ENCODE peak calls at places on chromosomes 11 and 22, in six cellular contexts. D is MM.1S, M is neural progenitor cell, P is GM23338, F is HCT116, R is OCI-LY7. T is an unnamed sample.

GRCh38 chr22:44371741-44372525 is 59.2 kb upstream of the SHISAL1 start:
- DNase-seq in D (no peak), R (no peak), M (no peak), P (no peak), F (no peak), T (no peak)

GRCh38 chr11:27471588-27472397 is 797 bp downstream of the LGR4 start:
- DNase-seq in P (peak), R (no peak), D (peak), M (peak), F (no peak), T (peak)

GRCh38 chr22:44645083-44645482 is 56.9 kb upstream of the PRR5 start:
- DNase-seq in D (no peak), P (no peak), F (no peak), M (no peak), R (no peak), T (no peak)

GRCh38 chr11:45959851-45960250 is 37.4 kb downstream of the LARGE2 start:
- DNase-seq in P (no peak), D (no peak), F (no peak), R (no peak), M (no peak), T (no peak)

GRCh38 chr22:22111267-22111751 is 128.7 kb upstream of the TOP3B start:
- DNase-seq in D (no peak), P (no peak), M (no peak), F (no peak), R (peak), T (peak)

GRCh38 chr11:72970557-72971118 is 156.4 kb downstream of the ATG16L2 start:
- DNase-seq in F (no peak), D (no peak), M (no peak), P (no peak), R (no peak), T (no peak)

GRCh38 chr22:36208934-36209333 is 7.3 kb upstream of the APOL4 start:
- DNase-seq in R (no peak), F (no peak), D (no peak), M (no peak), P (no peak), T (no peak)

GRCh38 chr11:45239733-45240132 is 46.4 kb downstream of the SYT13 start:
- DNase-seq in D (no peak), R (no peak), P (no peak), F (no peak), M (no peak), T (no peak)

GRCh38 chr11:59802639-59803176 is 7.9 kb downstream of the MRPL16 start:
- DNase-seq in R (peak), F (peak), M (peak), D (peak), P (peak), T (peak)

GRCh38 chr11:62555464-62556092 is 9.0 kb upstream of the AHNAK start:
- DNase-seq in P (peak), R (peak), F (no peak), D (peak), M (peak), T (peak)

GRCh38 chr11:133988686-133989410 is 32.1 kb upstream of the IGSF9B start:
- DNase-seq in D (no peak), P (no peak), R (no peak), M (no peak), F (no peak), T (no peak)

GRCh38 chr11:832529-833113 is at the start of gene CD151:
- DNase-seq in D (peak), M (peak), P (peak), R (no peak), F (no peak), T (peak)

GRCh38 chr22:18033204-18033998 is 9.0 kb upstream of the MICAL3 start:
- DNase-seq in F (no peak), M (no peak), D (no peak), R (no peak), P (no peak), T (peak)

GRCh38 chr22:44337658-44338004 is 24.9 kb upstream of the SHISAL1 start:
- DNase-seq in R (no peak), M (peak), P (peak), F (no peak), D (no peak), T (peak)

GRCh38 chr11:72084960-72085359 is 4.3 kb downstream of the LRRC51 start:
- DNase-seq in P (no peak), R (no peak), F (no peak), M (no peak), D (no peak), T (no peak)

GRCh38 chr11:115930276-115930675 is 426.1 kb upstream of the CADM1 start:
- DNase-seq in D (peak), P (no peak), R (peak), F (no peak), M (no peak), T (no peak)

GRCh38 chr11:3037041-3037944 is 19.9 kb downstream of the CARS1 start:
- DNase-seq in R (peak), D (peak), F (peak), M (peak), P (peak), T (peak)

GRCh38 chr11:12585861-12586260 is 88.4 kb upstream of the TEAD1 start:
- DNase-seq in M (no peak), P (no peak), D (no peak), F (no peak), R (no peak), T (no peak)

GRCh38 chr11:45001466-45002165 is 50.9 kb upstream of the TP53I11 start:
- DNase-seq in F (no peak), D (no peak), M (no peak), P (no peak), R (no peak), T (no peak)

GRCh38 chr11:76524461-76524860 is 79.6 kb downstream of the EMSY start:
- DNase-seq in P (no peak), M (no peak), R (no peak), D (no peak), F (peak), T (peak)

GRCh38 chr11:2448661-2449547 is 4.1 kb downstream of the KCNQ1 start:
- DNase-seq in P (no peak), R (no peak), M (no peak), D (no peak), F (no peak), T (no peak)

DNA sequence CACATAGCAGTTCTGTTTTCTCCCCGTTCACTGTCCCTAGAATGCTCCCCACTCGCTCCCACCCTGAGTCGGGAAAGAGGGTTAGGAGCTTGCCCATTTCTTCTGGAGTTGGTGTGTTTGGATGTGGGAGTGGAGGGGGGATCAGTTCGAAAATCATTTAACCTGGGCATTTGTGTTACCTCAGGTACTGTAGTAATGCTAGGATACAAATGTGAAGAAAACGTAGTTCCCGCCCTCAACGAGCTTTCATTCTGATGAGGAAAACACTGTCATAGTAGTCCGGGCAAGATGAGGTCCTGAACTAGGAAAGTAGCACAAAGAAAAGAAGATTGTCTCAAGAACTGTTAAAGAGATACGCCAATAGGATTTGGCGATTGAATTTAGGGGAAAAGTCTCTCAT is 539 bp downstream of the SDHD start:
- DNase-seq in F (no peak), R (peak), D (peak), P (peak), M (peak), T (peak)
- TF ChIP-seq EZH2phosphoT487 in F (no peak), R (no peak), D (no peak), P (no peak), M (no peak), T (no peak)

GRCh38 chr11:57940044-57940781 is 83.5 kb upstream of the OR9Q1 start:
- DNase-seq in F (no peak), M (no peak), R (no peak), P (no peak), D (no peak), T (no peak)
- H2AFZ ChIP-seq in F (no peak), M (no peak), R (no peak), P (peak), D (no peak), T (no peak)

GRCh38 chr11:119991669-119992068 is 146.2 kb downstream of the TRIM29 start:
- DNase-seq in P (no peak), R (no peak), D (no peak), M (no peak), F (no peak), T (no peak)
- TF ChIP-seq EZH2phosphoT487 in P (no peak), R (no peak), D (no peak), M (no peak), F (no peak), T (no peak)

GRCh38 chr22:39253427-39254070 is 8.8 kb upstream of the PDGFB start:
- DNase-seq in R (no peak), M (no peak), F (peak), P (peak), D (peak), T (peak)
- H2AFZ ChIP-seq in R (no peak), M (no peak), F (no peak), P (peak), D (peak), T (no peak)

GRCh38 chr11:127098684-127099083 is 98.1 kb upstream of the KIRREL3 start:
- DNase-seq in F (no peak), D (no peak), R (no peak), M (peak), P (peak), T (no peak)
- TF ChIP-seq EZH2phosphoT487 in F (no peak), D (no peak), R (no peak), M (no peak), P (no peak), T (no peak)

DNA sequence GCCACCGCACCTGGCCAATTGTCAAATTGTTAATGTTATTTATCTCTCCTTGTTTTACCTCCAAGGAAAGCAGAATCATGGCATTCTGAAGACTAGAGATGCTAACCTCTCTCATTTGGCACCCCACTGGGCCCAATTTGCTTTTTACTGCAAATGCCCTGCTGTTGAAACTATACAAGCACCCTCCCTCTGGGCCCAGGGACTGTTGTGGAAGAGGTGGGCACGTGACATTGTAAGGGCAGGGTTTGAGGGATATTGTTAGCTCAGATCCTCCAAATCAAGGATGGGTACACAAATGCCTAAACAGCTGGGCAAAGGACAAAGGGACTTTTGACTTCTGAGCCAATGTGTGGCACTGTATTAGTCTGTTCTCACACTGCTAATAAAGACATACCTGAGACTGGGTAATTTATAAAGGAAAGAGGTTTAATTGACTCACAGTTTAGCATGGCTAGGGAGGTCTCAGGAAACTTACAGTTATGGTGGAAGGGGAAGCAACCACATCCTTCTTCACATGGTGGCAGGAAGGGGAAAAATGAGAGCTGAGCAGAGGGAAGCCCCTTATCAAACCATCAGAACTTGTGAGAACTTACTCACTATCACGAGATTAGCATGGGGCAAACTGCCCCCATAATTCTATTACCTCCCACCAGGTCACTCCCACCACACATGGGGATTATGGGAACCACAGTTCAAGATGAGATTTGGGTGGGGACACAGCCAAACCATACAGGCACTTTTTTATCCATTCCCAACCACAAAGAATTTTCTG is 6.5 kb upstream of the ALDH3B2 start:
- DNase-seq in M (no peak), R (no peak), P (no peak), D (no peak), F (no peak), T (no peak)
- H2AFZ ChIP-seq in M (peak), R (no peak), P (peak), D (no peak), F (no peak), T (no peak)

GRCh38 chr11:65854871-65855837 is 2.8 kb downstream of the CFL1 start:
- DNase-seq in P (no peak), D (no peak), M (no peak), F (no peak), R (no peak), T (no peak)
- TF ChIP-seq EZH2phosphoT487 in P (no peak), D (no peak), M (no peak), F (no peak), R (no peak), T (no peak)

DNA sequence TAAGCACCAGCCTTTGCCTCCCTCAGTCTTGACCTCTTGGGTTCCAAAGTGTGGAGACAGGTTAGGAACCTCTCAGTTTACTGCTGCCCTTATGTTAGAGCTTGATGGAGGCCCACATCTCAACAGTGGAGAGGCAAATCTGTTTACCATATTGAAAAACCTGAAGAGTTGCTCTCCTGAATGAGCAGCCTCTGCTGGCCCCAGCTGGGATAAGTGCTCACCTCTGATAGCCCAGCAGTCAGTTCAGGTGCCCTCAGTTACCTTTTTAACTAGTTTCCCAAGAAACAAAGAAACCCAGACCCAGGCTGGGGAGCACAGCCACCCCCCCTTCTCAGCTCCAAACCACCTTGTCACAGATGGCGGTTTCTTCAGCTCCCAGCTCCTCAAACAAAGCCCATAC is 57.1 kb downstream of the PPFIBP2 start:
- DNase-seq in D (no peak), M (no peak), F (no peak), R (no peak), P (peak), T (no peak)
- H2AFZ ChIP-seq in D (no peak), M (no peak), F (no peak), R (no peak), P (no peak), T (no peak)

GRCh38 chr11:128772814-128773213 is 78.9 kb downstream of the FLI1 start:
- DNase-seq in R (peak), M (no peak), F (no peak), P (no peak), D (no peak), T (no peak)
- TF ChIP-seq EZH2phosphoT487 in R (no peak), M (no peak), F (no peak), P (no peak), D (no peak), T (no peak)

GRCh38 chr11:64536396-64536935 is 54.6 kb upstream of the SLC22A12 start:
- DNase-seq in D (no peak), R (no peak), P (no peak), M (no peak), F (no peak), T (peak)

GRCh38 chr11:64534950-64535349 is 56.1 kb upstream of the SLC22A12 start:
- DNase-seq in P (no peak), R (no peak), D (no peak), F (no peak), M (no peak), T (no peak)

GRCh38 chr11:64533501-64533900 is 57.5 kb upstream of the SLC22A12 start:
- DNase-seq in P (no peak), M (no peak), D (no peak), F (no peak), R (no peak), T (no peak)

GRCh38 chr11:64535811-64536210 is 55.2 kb upstream of the SLC22A12 start:
- DNase-seq in P (no peak), M (no peak), F (no peak), D (no peak), R (no peak), T (no peak)

GRCh38 chr11:64534391-64534801 is 56.6 kb upstream of the SLC22A12 start:
- DNase-seq in D (no peak), M (no peak), R (no peak), F (no peak), P (no peak), T (no peak)
- H2AFZ ChIP-seq in D (no peak), M (no peak), R (no peak), F (no peak), P (peak), T (no peak)

T was measured in PC-3.